ENCODE peak calls at places on chromosomes 6 and 20, in nine cellular contexts. N is WTC11; S is M059J; L is T-helper 9 cell; Y is HTR-8/SVneo; H is cardiac fibroblast; A is stimulated activated CD4-positive, alpha-beta T cell treated with anti-CD3 and anti-CD28 coated beads, Interleukin-1b, Interleukin-23, amount 100 ng/mL, for 48 hours; F is colonic mucosa; P is omental fat pad. G is an unnamed sample.

GRCh38 chr6:31485063-31485462 is 12.9 kb upstream of the MICB start:
- DNase-seq in S (no peak), Y (no peak), A (no peak), F (no peak), P (no peak), N (no peak), L (no peak), H (no peak), G (no peak)

GRCh38 chr6:47187883-47188587 is 121.7 kb downstream of the TNFRSF21 start:
- DNase-seq in Y (no peak), S (no peak), L (no peak), P (no peak), N (no peak), H (no peak), A (no peak), F (no peak), G (peak; percentile 37)

GRCh38 chr20:41063442-41063841 is 34.8 kb downstream of the TOP1 start:
- DNase-seq in L (no peak), N (no peak), P (no peak), A (no peak), F (no peak), H (no peak), Y (no peak), S (peak; percentile 57), G (no peak)

GRCh38 chr20:34581341-34582189 is 23.0 kb downstream of the MAP1LC3A start:
- DNase-seq in F (no peak), P (no peak), A (peak; percentile 65), S (peak; percentile 86), L (no peak), N (no peak), H (peak; percentile 89), Y (no peak), G (no peak)

GRCh38 chr6:27840572-27840971 is 71.6 kb downstream of the OR2B2 start:
- DNase-seq in A (no peak), S (no peak), Y (no peak), P (no peak), H (no peak), N (no peak), F (no peak), L (no peak), G (no peak)

GRCh38 chr6:26477431-26477830 is 19.7 kb downstream of the BTN2A1 start:
- DNase-seq in Y (no peak), S (no peak), N (no peak), F (no peak), H (peak; percentile 26), P (no peak), A (no peak), L (no peak), G (peak; percentile 23)

GRCh38 chr6:44180406-44180805 is 21.8 kb downstream of the CAPN11 start:
- DNase-seq in N (no peak), F (no peak), A (no peak), S (no peak), H (no peak), L (no peak), Y (no peak), P (no peak), G (no peak)

GRCh38 chr6:129104131-129104530 is 221.2 kb downstream of the LAMA2 start:
- DNase-seq in S (peak; percentile 71), P (no peak), N (no peak), Y (no peak), F (no peak), A (no peak), L (no peak), H (peak; percentile 89), G (no peak)

GRCh38 chr6:156154896-156155295 is 622.3 kb upstream of the ARID1B start:
- DNase-seq in N (no peak), Y (no peak), F (no peak), A (no peak), H (no peak), P (no peak), S (peak; percentile 36), L (no peak), G (no peak)